ENCODE peak calls at places on chromosome 21, in six cellular contexts. Y, Z, C, H, F and O are unnamed samples.

GRCh38 chr21:29192999-29193563 is 62.6 kb downstream of the MAP3K7CL start:
- DNase-seq in Y (no peak), Z (no peak), C (no peak), H (no peak), F (no peak), O (no peak)

GRCh38 chr21:25963186-25963585 is 207.4 kb downstream of the APP start:
- DNase-seq in Y (no peak), Z (no peak), C (no peak), H (peak), F (no peak), O (no peak)

GRCh38 chr21:17051054-17051453 is 461.8 kb upstream of the CXADR start:
- DNase-seq in Y (no peak), Z (peak), C (no peak), H (no peak), F (no peak), O (no peak)

GRCh38 chr21:45847870-45848269 is 133.7 kb upstream of the COL6A1 start:
- DNase-seq in Y (no peak), Z (no peak), C (peak), H (no peak), F (no peak), O (no peak)

GRCh38 chr21:29377266-29377665 is 78.5 kb downstream of the BACH1 start:
- DNase-seq in Y (no peak), Z (no peak), C (no peak), H (no peak), F (no peak), O (no peak)

GRCh38 chr21:20260124-20260523 is 738.1 kb upstream of the NCAM2 start:
- DNase-seq in Y (no peak), Z (no peak), C (no peak), H (no peak), F (no peak), O (no peak)

GRCh38 chr21:21612446-21612845 is 614.2 kb downstream of the NCAM2 start:
- DNase-seq in Y (no peak), Z (no peak), C (no peak), H (peak), F (no peak), O (no peak)

GRCh38 chr21:46639489-46640386 is 4.3 kb downstream of the PRMT2 start:
- DNase-seq in Y (no peak), Z (no peak), C (no peak), H (peak), F (no peak), O (no peak)

GRCh38 chr21:39116761-39117425 is 66.4 kb downstream of the PSMG1 start:
- DNase-seq in Y (no peak), Z (no peak), C (no peak), H (no peak), F (no peak), O (peak)

GRCh38 chr21:43885721-43886120 is 20.7 kb downstream of the AGPAT3 start:
- DNase-seq in Y (no peak), Z (no peak), C (no peak), H (no peak), F (no peak), O (peak)

GRCh38 chr21:28687571-28687970 is 305.1 kb downstream of the LTN1 start:
- DNase-seq in Y (no peak), Z (no peak), C (no peak), H (peak), F (no peak), O (no peak)

GRCh38 chr21:38363684-38364083 is 106.9 kb downstream of the KCNJ15 start:
- DNase-seq in Y (no peak), Z (no peak), C (no peak), H (no peak), F (no peak), O (no peak)

GRCh38 chr21:38880578-38880966 is 74.8 kb downstream of the ETS2 start:
- DNase-seq in Y (no peak), Z (no peak), C (no peak), H (no peak), F (no peak), O (no peak)

GRCh38 chr21:39881661-39882060 is 14.4 kb downstream of the PCP4 start:
- DNase-seq in Y (no peak), Z (no peak), C (no peak), H (no peak), F (no peak), O (no peak)

GRCh38 chr21:43910460-43910859 is 45.4 kb downstream of the AGPAT3 start:
- DNase-seq in Y (no peak), Z (no peak), C (no peak), H (no peak), F (no peak), O (peak)

GRCh38 chr21:45990049-45990711 is 8.6 kb downstream of the COL6A1 start:
- DNase-seq in Y (peak), Z (peak), C (no peak), H (no peak), F (no peak), O (peak)

GRCh38 chr21:39096754-39097153 is 86.5 kb downstream of the PSMG1 start:
- DNase-seq in Y (no peak), Z (no peak), C (no peak), H (no peak), F (no peak), O (no peak)

GRCh38 chr21:45353200-45353599 is 51.8 kb upstream of the COL18A1 start:
- DNase-seq in Y (peak), Z (no peak), C (no peak), H (no peak), F (no peak), O (no peak)

GRCh38 chr21:39182484-39183271 is 573 bp downstream of the PSMG1 start:
- DNase-seq in Y (no peak), Z (no peak), C (no peak), H (peak), F (no peak), O (peak)

GRCh38 chr21:45532826-45533730 is 9.2 kb downstream of the SLC19A1 start:
- DNase-seq in Y (peak), Z (no peak), C (no peak), H (no peak), F (no peak), O (peak)

GRCh38 chr21:46227811-46228344 is 696 bp downstream of the LSS start:
- DNase-seq in Y (no peak), Z (no peak), C (no peak), H (no peak), F (no peak), O (peak)

GRCh38 chr21:40386301-40386911 is 460.6 kb downstream of the DSCAM start:
- DNase-seq in Y (peak), Z (no peak), C (peak), H (peak), F (peak), O (no peak)

GRCh38 chr21:39313042-39313456 is 383 bp downstream of the BRWD1 start:
- DNase-seq in Y (no peak), Z (peak), C (no peak), H (no peak), F (peak), O (peak)

GRCh38 chr21:27648560-27648959 is 681.7 kb upstream of the ADAMTS5 start:
- DNase-seq in Y (no peak), Z (no peak), C (no peak), H (peak), F (no peak), O (no peak)

GRCh38 chr21:26818911-26819310 is 26.3 kb downstream of the ADAMTS1 start:
- DNase-seq in Y (no peak), Z (no peak), C (no peak), H (no peak), F (no peak), O (no peak)

GRCh38 chr21:43578677-43579313 is 80.5 kb downstream of the HSF2BP start:
- DNase-seq in Y (no peak), Z (no peak), C (no peak), H (no peak), F (no peak), O (no peak)

GRCh38 chr21:35048183-35048601 is 910 bp downstream of the RUNX1 start:
- DNase-seq in Y (peak), Z (no peak), C (no peak), H (peak), F (no peak), O (no peak)

GRCh38 chr21:34822957-34823356 is 154.2 kb downstream of the CLIC6 start:
- DNase-seq in Y (no peak), Z (no peak), C (no peak), H (peak), F (no peak), O (no peak)

GRCh38 chr21:43591468-43592050 is 67.7 kb downstream of the HSF2BP start:
- DNase-seq in Y (no peak), Z (no peak), C (no peak), H (no peak), F (no peak), O (no peak)

GRCh38 chr21:44890338-44890931 is 16.9 kb upstream of the PTTG1IP start:
- DNase-seq in Y (peak), Z (no peak), C (no peak), H (no peak), F (no peak), O (no peak)

GRCh38 chr21:26072891-26073615 is 97.5 kb downstream of the APP start:
- DNase-seq in Y (no peak), Z (no peak), C (no peak), H (no peak), F (no peak), O (no peak)

GRCh38 chr21:26011292-26011940 is 159.2 kb downstream of the APP start:
- DNase-seq in Y (no peak), Z (no peak), C (no peak), H (no peak), F (no peak), O (no peak)

GRCh38 chr21:39186676-39187075 is 3.4 kb upstream of the PSMG1 start:
- DNase-seq in Y (no peak), Z (no peak), C (no peak), H (no peak), F (no peak), O (no peak)

GRCh38 chr21:28516996-28517592 is 475.6 kb downstream of the LTN1 start:
- DNase-seq in Y (peak), Z (peak), C (no peak), H (peak), F (peak), O (peak)

GRCh38 chr21:35048706-35049617 is at the start of gene RUNX1:
- DNase-seq in Y (peak), Z (no peak), C (no peak), H (peak), F (peak), O (no peak)

GRCh38 chr21:29656504-29657227 is 283.1 kb downstream of the GRIK1 start:
- DNase-seq in Y (no peak), Z (no peak), C (no peak), H (peak), F (peak), O (no peak)

GRCh38 chr21:39452207-39452964 is 616 bp downstream of the SH3BGR start:
- DNase-seq in Y (no peak), Z (no peak), C (no peak), H (no peak), F (no peak), O (no peak)

GRCh38 chr21:26962516-26963305 is 4.2 kb downstream of the ADAMTS5 start:
- DNase-seq in Y (no peak), Z (no peak), C (no peak), H (no peak), F (no peak), O (no peak)

GRCh38 chr21:45982758-45983731 is 1.5 kb downstream of the COL6A1 start:
- DNase-seq in Y (peak), Z (peak), C (no peak), H (peak), F (no peak), O (peak)

GRCh38 chr21:40349591-40349990 is 482.4 kb downstream of the PCP4 start:
- DNase-seq in Y (no peak), Z (no peak), C (no peak), H (no peak), F (no peak), O (no peak)

DNA sequence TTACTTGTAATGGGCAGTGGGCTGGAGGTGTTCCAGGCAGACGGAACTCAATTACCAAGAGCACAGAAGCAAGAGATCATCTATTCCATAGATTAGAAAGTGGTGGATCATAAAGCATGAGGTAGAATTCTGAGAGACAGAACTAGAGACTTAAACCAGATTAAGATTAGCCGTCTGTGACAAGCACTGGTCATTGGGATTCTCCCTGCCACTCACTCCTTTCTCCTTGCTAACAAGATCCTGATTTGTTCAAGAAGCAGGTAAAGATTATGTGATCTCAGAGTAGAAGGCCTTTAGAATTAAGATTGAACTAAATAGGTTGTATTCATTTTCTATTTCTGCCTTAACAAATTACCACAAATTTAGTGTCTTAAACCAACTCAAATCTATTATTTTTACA is 1.5 kb upstream of the HSPA13 start:
- DNase-seq in Y (no peak), Z (no peak), C (no peak), H (no peak), F (no peak), O (no peak)
- TF ChIP-seq CTCF in Y (no peak), Z (no peak), C (no peak), H (no peak), F (no peak), O (no peak)

DNA sequence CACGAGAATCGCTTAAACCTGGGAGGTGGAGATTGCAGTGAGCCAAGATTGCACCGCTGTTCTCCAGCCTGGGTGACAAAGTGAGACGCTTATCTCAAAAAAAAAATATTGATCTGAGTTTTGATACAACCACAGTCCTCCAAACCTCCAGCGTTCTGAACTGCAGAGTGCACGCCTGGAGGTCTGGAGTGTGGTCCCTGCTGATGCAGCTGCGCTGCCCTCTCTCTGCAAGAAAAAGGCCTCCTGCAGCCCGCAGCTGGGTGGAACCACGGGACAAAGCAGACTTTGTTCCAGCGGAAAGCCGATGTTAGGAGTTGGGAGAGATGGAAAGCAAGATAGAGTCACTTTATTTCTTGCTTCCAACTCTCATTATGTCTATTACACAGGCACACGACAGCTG is 144.9 kb upstream of the SOD1 start:
- DNase-seq in Y (no peak), Z (no peak), C (no peak), H (no peak), F (no peak), O (no peak)
- TF ChIP-seq CTCF in Y (no peak), Z (no peak), C (no peak), H (peak), F (no peak), O (no peak)

DNA sequence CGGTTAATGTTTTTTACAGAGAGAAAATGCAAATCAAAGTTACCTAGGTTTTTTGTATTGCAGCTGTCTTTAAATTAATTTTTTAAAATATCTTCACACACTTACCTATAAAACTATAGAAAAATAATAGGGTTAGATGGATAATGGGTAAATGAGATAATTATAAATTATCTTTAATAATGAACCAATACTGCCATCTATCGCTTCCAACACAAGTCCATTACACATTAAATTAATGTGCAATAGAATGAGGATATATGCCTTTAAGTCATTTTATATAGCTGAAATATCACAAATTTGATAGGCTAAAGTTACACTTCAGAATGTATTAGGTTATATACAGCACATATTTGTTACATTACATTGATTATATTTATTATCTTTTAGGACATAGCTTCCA is 2212.8 kb downstream of the MRPL39 start:
- DNase-seq in Y (no peak), Z (no peak), C (no peak), H (peak), F (no peak), O (no peak)
- TF ChIP-seq CTCF in Y (no peak), Z (no peak), C (no peak), H (peak), F (no peak), O (no peak)

GRCh38 chr21:33059319-33059894 is 10.5 kb upstream of the OLIG1 start:
- DNase-seq in Y (no peak), Z (no peak), C (no peak), H (no peak), F (peak), O (no peak)
- TF ChIP-seq CTCF in Y (no peak), Z (no peak), C (no peak), H (no peak), F (no peak), O (no peak)

DNA sequence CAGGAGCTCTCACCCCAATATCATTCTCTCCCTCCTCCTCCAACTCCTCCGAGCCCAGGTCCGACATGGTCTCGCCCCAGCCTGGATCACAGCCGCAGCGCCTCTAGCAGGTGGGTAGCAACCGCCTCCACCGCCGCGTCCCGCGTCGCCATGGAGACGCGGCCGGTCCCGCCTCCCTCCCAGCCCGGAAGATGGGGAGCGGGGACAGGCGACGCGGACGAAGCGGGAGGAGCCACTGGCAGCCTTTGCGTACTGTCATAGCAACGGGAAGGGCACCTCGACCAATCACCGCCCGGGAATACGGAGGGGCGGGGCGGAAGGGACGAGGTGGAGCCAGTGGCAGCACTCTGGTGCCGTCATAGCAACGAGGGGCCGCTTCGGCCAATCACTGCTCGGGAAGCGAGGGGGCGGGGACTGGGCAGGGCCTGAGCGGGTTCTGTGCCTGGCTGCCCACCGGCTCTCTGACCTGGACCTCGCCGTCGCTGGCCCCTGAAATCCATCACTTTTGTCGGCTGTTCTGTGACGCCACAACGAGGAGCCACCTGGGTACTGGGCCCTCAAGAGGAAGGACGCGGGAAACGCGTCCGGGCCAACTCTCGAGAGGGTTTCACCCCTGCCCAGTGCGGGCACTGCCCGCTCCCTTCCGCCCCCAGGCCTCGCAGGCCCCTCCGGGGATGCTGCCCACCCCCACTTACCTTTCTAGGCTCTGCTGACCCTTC is at the start of gene RSPH1:
- DNase-seq in Y (peak), Z (peak), C (peak), H (peak), F (peak), O (peak)
- TF ChIP-seq CTCF in Y (no peak), Z (no peak), C (no peak), H (peak), F (peak), O (no peak)

GRCh38 chr21:41584603-41585176 is 76.7 kb upstream of the TMPRSS2 start:
- DNase-seq in Y (no peak), Z (no peak), C (no peak), H (no peak), F (no peak), O (no peak)

GRCh38 chr21:41585199-41585994 is 77.4 kb upstream of the TMPRSS2 start:
- DNase-seq in Y (no peak), Z (no peak), C (no peak), H (no peak), F (no peak), O (no peak)

GRCh38 chr21:41589620-41590175 is 81.7 kb upstream of the TMPRSS2 start:
- DNase-seq in Y (no peak), Z (no peak), C (no peak), H (no peak), F (no peak), O (no peak)

GRCh38 chr21:41593051-41593783 is 85.3 kb upstream of the TMPRSS2 start:
- DNase-seq in Y (no peak), Z (no peak), C (no peak), H (no peak), F (no peak), O (no peak)

DNA sequence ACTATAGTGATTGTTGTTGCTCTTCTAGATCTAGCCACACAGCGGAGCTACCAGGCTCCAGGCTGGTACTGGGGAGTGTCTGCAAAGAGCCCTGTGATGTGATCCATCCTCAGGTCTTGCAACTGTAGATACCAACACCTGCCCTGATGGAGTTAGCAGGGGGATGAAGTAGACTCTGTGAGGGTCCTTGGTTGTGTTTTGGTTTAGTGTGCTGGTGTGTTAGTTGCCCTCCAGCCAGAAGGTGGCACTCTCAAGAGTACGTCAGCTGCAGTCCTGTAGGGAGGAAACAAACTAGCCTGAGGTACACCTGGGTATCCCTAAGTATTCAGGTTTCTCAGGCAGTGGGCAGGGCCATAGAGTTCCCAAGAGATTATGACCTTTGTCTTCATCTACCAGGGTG is 81.2 kb upstream of the TMPRSS2 start:
- DNase-seq in Y (no peak), Z (no peak), C (no peak), H (no peak), F (no peak), O (no peak)
- TF ChIP-seq CTCF in Y (no peak), Z (no peak), C (no peak), H (peak), F (no peak), O (no peak)